ENCODE peak calls at places on chromosomes 6 and 20, in six cellular contexts. G is mesendoderm, I is Peyer's patch, M is endodermal cell, B is heart left ventricle, X is upper lobe of right lung. D is an unnamed sample. For H3K4me1, the result is how much of the 10 kb centered on the place peaks cover.

GRCh38 chr20:48604426-48604825 is 223.4 kb downstream of the PREX1 start:
- DNase-seq in G (no peak), I (peak), M (no peak), B (no peak), X (peak), D (no peak)

GRCh38 chr6:6125495-6125894 is 118.8 kb upstream of the NRN1 start:
- DNase-seq in G (no peak), I (no peak), M (no peak), B (no peak), X (no peak), D (peak)

GRCh38 chr6:143337201-143337949 is 113.1 kb downstream of the ADAT2 start:
- DNase-seq in G (peak), I (peak), M (peak), B (peak), X (no peak), D (peak)

GRCh38 chr6:109722564-109723254 is 31.6 kb downstream of the FIG4 start:
- DNase-seq in G (no peak), I (no peak), M (no peak), B (no peak), X (no peak), D (no peak)

GRCh38 chr6:168060521-168060931 is 18.5 kb downstream of the FRMD1 start:
- DNase-seq in G (peak), I (peak), M (peak), B (peak), X (no peak), D (peak)

GRCh38 chr6:52697903-52698302 is 27.0 kb downstream of the TMEM14A start:
- DNase-seq in G (peak), I (no peak), M (no peak), B (no peak), X (no peak), D (no peak)

GRCh38 chr6:163390770-163391169 is 23.7 kb upstream of the QKI start:
- DNase-seq in G (no peak), I (no peak), M (no peak), B (no peak), X (no peak), D (no peak)

GRCh38 chr6:150087336-150087735 is 18.4 kb upstream of the ULBP3 start:
- DNase-seq in G (no peak), I (no peak), M (no peak), B (no peak), X (no peak), D (no peak)

GRCh38 chr6:26607434-26608230 is 10.9 kb downstream of the ABT1 start:
- DNase-seq in G (peak), I (peak), M (peak), B (no peak), X (no peak), D (peak)

GRCh38 chr6:70846207-70846835 is 110.5 kb downstream of the B3GAT2 start:
- DNase-seq in G (no peak), I (no peak), M (no peak), B (no peak), X (no peak), D (no peak)

GRCh38 chr6:153412519-153412918 is 281.4 kb upstream of the RGS17 start:
- DNase-seq in G (peak), I (no peak), M (no peak), B (no peak), X (no peak), D (no peak)

GRCh38 chr20:58546312-58546711 is 31.1 kb upstream of the APCDD1L start:
- DNase-seq in G (no peak), I (no peak), M (peak), B (no peak), X (no peak), D (no peak)

GRCh38 chr6:11343963-11344714 is 111.7 kb upstream of the NEDD9 start:
- DNase-seq in G (peak), I (peak), M (peak), B (no peak), X (no peak), D (no peak)

GRCh38 chr6:38792356-38792755 is 77.2 kb downstream of the DNAH8 start:
- DNase-seq in G (no peak), I (no peak), M (no peak), B (no peak), X (no peak), D (no peak)

GRCh38 chr6:30447237-30447636 is 42.1 kb upstream of the HLA-E start:
- DNase-seq in G (peak), I (no peak), M (peak), B (no peak), X (no peak), D (peak)

GRCh38 chr6:12576389-12576788 is 140.2 kb upstream of the PHACTR1 start:
- DNase-seq in G (no peak), I (no peak), M (no peak), B (no peak), X (no peak), D (no peak)

GRCh38 chr6:68053805-68054373 is 581.2 kb upstream of the ADGRB3 start:
- DNase-seq in G (no peak), I (no peak), M (no peak), B (no peak), X (no peak), D (no peak)

GRCh38 chr20:24049081-24049480 is 60.5 kb upstream of the GGTLC1 start:
- DNase-seq in G (no peak), I (no peak), M (no peak), B (no peak), X (no peak), D (no peak)

GRCh38 chr6:55643868-55644267 is 64.9 kb upstream of the HMGCLL1 start:
- DNase-seq in G (no peak), I (no peak), M (no peak), B (no peak), X (no peak), D (no peak)

GRCh38 chr6:30612687-30613248 is 4.3 kb downstream of the PPP1R10 start:
- DNase-seq in G (no peak), I (no peak), M (no peak), B (no peak), X (no peak), D (no peak)

GRCh38 chr6:48915591-48915990 is 547.5 kb downstream of the MMUT start:
- DNase-seq in G (no peak), I (no peak), M (no peak), B (no peak), X (no peak), D (no peak)

GRCh38 chr20:20780127-20780822 is 67.8 kb upstream of the RALGAPA2 start:
- DNase-seq in G (peak), I (peak), M (peak), B (peak), X (peak), D (no peak)

GRCh38 chr20:10789386-10789785 is 115.6 kb upstream of the JAG1 start:
- DNase-seq in G (peak), I (no peak), M (no peak), B (no peak), X (no peak), D (no peak)

GRCh38 chr20:20457392-20458126 is 89.7 kb downstream of the INSM1 start:
- DNase-seq in G (no peak), I (no peak), M (no peak), B (no peak), X (no peak), D (no peak)

GRCh38 chr6:145733770-145734169 is 1.6 kb downstream of the EPM2A start:
- DNase-seq in G (no peak), I (no peak), M (no peak), B (no peak), X (no peak), D (no peak)

GRCh38 chr6:85576479-85576878 is 17.2 kb downstream of the SNX14 start:
- DNase-seq in G (no peak), I (no peak), M (no peak), B (no peak), X (no peak), D (no peak)

GRCh38 chr20:60050193-60050960 is 92.2 kb downstream of the CDH26 start:
- DNase-seq in G (peak), I (no peak), M (peak), B (no peak), X (no peak), D (no peak)

GRCh38 chr6:37489697-37490336 is 9.9 kb downstream of the CCDC167 start:
- DNase-seq in G (no peak), I (peak), M (peak), B (no peak), X (no peak), D (peak)

GRCh38 chr6:37486440-37486839 is 13.3 kb downstream of the CCDC167 start:
- DNase-seq in G (no peak), I (peak), M (no peak), B (no peak), X (no peak), D (no peak)

GRCh38 chr6:37488464-37488863 is 11.2 kb downstream of the CCDC167 start:
- DNase-seq in G (no peak), I (no peak), M (peak), B (no peak), X (no peak), D (no peak)

GRCh38 chr6:37485259-37485658 is 14.4 kb downstream of the CCDC167 start:
- DNase-seq in G (peak), I (peak), M (peak), B (no peak), X (no peak), D (peak)

GRCh38 chr6:37487891-37488290 is 11.8 kb downstream of the CCDC167 start:
- DNase-seq in G (no peak), I (peak), M (peak), B (no peak), X (no peak), D (no peak)
- H3K4me1 ChIP-seq in G (under half), I (under half), M (under half), B (under half), X (under half), D (under half)

GRCh38 chr6:15506066-15506465 is 156.8 kb downstream of the DTNBP1 start:
- DNase-seq in G (no peak), I (peak), M (no peak), B (no peak), X (peak), D (no peak)
- H3K4me1 ChIP-seq in G (under half), I (under half), M (under half), B (half or more), X (under half), D (under half)

GRCh38 chr6:158798311-158798710 is 20.9 kb downstream of the EZR start:
- DNase-seq in G (no peak), I (no peak), M (peak), B (no peak), X (no peak), D (no peak)
- H3K4me1 ChIP-seq in G (under half), I (half or more), M (under half), B (half or more), X (half or more), D (under half)

GRCh38 chr20:63079971-63080370 is 73.2 kb upstream of the BHLHE23 start:
- DNase-seq in G (no peak), I (peak), M (no peak), B (no peak), X (peak), D (no peak)

GRCh38 chr20:63080811-63081210 is 74.0 kb upstream of the BHLHE23 start:
- DNase-seq in G (no peak), I (no peak), M (no peak), B (no peak), X (no peak), D (no peak)

GRCh38 chr20:63081351-63081750 is 74.6 kb upstream of the BHLHE23 start:
- DNase-seq in G (no peak), I (peak), M (no peak), B (no peak), X (peak), D (peak)

GRCh38 chr20:63081831-63082230 is 75.1 kb upstream of the BHLHE23 start:
- DNase-seq in G (no peak), I (no peak), M (no peak), B (no peak), X (peak), D (peak)

GRCh38 chr20:63080411-63080810 is 73.6 kb upstream of the BHLHE23 start:
- DNase-seq in G (no peak), I (peak), M (no peak), B (no peak), X (peak), D (peak)
- H3K4me1 ChIP-seq in G (under half), I (under half), M (under half), B (under half), X (under half), D (under half)

GRCh38 chr20:3804254-3804751 is 8.2 kb downstream of the CDC25B start:
- DNase-seq in G (no peak), I (no peak), M (no peak), B (no peak), X (no peak), D (no peak)

GRCh38 chr20:3804781-3805180 is 8.7 kb downstream of the CDC25B start:
- DNase-seq in G (no peak), I (no peak), M (no peak), B (no peak), X (no peak), D (no peak)

GRCh38 chr20:3802524-3803239 is 6.6 kb downstream of the CDC25B start:
- DNase-seq in G (no peak), I (no peak), M (no peak), B (no peak), X (no peak), D (no peak)

GRCh38 chr20:3803289-3803688 is 7.2 kb downstream of the CDC25B start:
- DNase-seq in G (no peak), I (no peak), M (no peak), B (no peak), X (no peak), D (no peak)

DNA sequence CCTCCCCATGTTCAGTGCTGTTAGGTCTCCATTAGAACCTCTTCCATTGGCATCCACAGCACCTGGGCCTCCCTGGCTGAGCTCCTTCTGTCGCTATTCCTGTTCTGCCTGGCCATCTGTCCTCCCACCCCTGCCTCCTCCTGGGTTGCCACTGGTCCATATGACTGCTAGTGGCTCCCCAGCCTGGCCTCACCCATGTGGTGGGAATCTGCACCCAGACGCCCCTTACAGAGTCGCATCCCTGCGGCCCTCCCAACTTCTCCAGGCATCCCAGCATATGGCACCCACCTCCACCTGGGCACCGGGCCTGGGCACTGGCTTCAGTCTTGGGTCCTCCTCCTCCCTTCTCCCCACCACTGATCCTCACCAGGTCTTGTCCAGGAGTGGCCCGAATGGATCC is 7.7 kb downstream of the CDC25B start:
- DNase-seq in G (no peak), I (no peak), M (no peak), B (no peak), X (no peak), D (no peak)
- H3K4me1 ChIP-seq in G (under half), I (half or more), M (under half), B (under half), X (half or more), D (under half)

GRCh38 chr6:158042245-158042798 is 60.7 kb downstream of the SYNJ2 start:
- DNase-seq in G (peak), I (no peak), M (no peak), B (no peak), X (peak), D (peak)
- H3K4me1 ChIP-seq in G (under half), I (under half), M (under half), B (half or more), X (under half), D (under half)

GRCh38 chr6:117404548-117404947 is 21.2 kb downstream of the ROS1 start:
- DNase-seq in G (no peak), I (no peak), M (no peak), B (no peak), X (no peak), D (no peak)

GRCh38 chr6:117397536-117398227 is 28.1 kb downstream of the ROS1 start:
- DNase-seq in G (no peak), I (no peak), M (no peak), B (no peak), X (no peak), D (no peak)

GRCh38 chr6:117399924-117400323 is 25.8 kb downstream of the ROS1 start:
- DNase-seq in G (peak), I (no peak), M (no peak), B (no peak), X (no peak), D (no peak)

GRCh38 chr6:117399126-117399525 is 26.6 kb downstream of the ROS1 start:
- DNase-seq in G (no peak), I (no peak), M (no peak), B (no peak), X (no peak), D (no peak)

GRCh38 chr6:117401799-117402198 is 23.9 kb downstream of the ROS1 start:
- DNase-seq in G (no peak), I (no peak), M (no peak), B (no peak), X (no peak), D (no peak)
- H3K4me1 ChIP-seq in G (under half), I (under half), M (under half), B (under half), X (under half), D (under half)

GRCh38 chr6:154733610-154734379 is 579 bp downstream of the SCAF8 start:
- DNase-seq in G (peak), I (peak), M (peak), B (peak), X (peak), D (peak)
- H3K4me1 ChIP-seq in G (under half), I (under half), M (under half), B (half or more), X (under half), D (under half)

DNA sequence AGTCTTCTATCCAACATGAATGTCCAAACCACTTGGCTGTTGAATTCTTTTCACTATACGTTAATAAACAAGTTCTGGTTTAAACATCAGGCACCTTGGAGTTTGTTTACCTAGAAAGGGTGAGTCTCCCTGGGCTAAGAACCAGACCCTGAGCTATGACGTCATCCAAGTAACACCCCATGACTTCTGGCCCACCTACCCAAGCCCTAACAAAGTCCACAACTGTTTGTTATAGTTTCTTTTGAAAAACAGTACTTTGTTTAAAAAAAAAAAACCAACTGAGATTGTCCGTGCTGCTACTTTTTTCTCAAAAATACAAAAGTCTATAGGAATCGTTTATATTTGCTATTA is 146.9 kb upstream of the BEND6 start:
- DNase-seq in G (peak), I (no peak), M (no peak), B (no peak), X (no peak), D (no peak)
- H3K4me1 ChIP-seq in G (under half), I (under half), M (under half), B (under half), X (under half), D (under half)

D was measured in BE2C.